ENCODE peak calls at places on chromosomes 1 and 21, in seven cellular contexts. V, C, Y, P, I, Z and M are unnamed samples.

GRCh38 chr1:107153033-107153432 is 12.2 kb downstream of the NTNG1 start:
- DNase-seq in V (peak; percentile 44), C (no peak), Y (no peak), P (peak; percentile 16), I (no peak), Z (no peak), M (no peak)

GRCh38 chr21:46324390-46325072 is 575 bp downstream of the PCNT start:
- DNase-seq in V (peak; percentile 87), C (peak; percentile 70), Y (peak; percentile 87), P (peak; percentile 85), I (peak; percentile 90), Z (peak; percentile 75), M (peak; percentile 89)

GRCh38 chr1:21669033-21669286 is 197 bp downstream of the RAP1GAP start:
- DNase-seq in V (no peak), C (no peak), Y (no peak), P (no peak), I (no peak), Z (no peak), M (no peak)

GRCh38 chr1:237864338-237865244 is 26.1 kb downstream of the ZP4 start:
- DNase-seq in V (peak; percentile 70), C (no peak), Y (peak; percentile 81), P (peak; percentile 75), I (peak; percentile 92), Z (peak; percentile 46), M (peak; percentile 57)

GRCh38 chr1:178918955-178919354 is 48.1 kb upstream of the ANGPTL1 start:
- DNase-seq in V (no peak), C (no peak), Y (no peak), P (no peak), I (no peak), Z (no peak), M (no peak)

GRCh38 chr1:119220980-119221379 is 80.5 kb upstream of the WARS2 start:
- DNase-seq in V (no peak), C (peak; percentile 51), Y (no peak), P (no peak), I (no peak), Z (no peak), M (no peak)

GRCh38 chr1:92804721-92805169 is 19.8 kb upstream of the EVI5 start:
- DNase-seq in V (peak; percentile 98), C (peak; percentile 99), Y (peak; percentile 60), P (peak; percentile 97), I (no peak), Z (peak; percentile 98), M (no peak)

GRCh38 chr1:2435746-2436355 is 23.5 kb upstream of the PEX10 start:
- DNase-seq in V (no peak), C (no peak), Y (no peak), P (no peak), I (no peak), Z (no peak), M (no peak)

GRCh38 chr1:239572183-239572582 is 185.8 kb downstream of the CHRM3 start:
- DNase-seq in V (no peak), C (no peak), Y (no peak), P (no peak), I (no peak), Z (no peak), M (no peak)

GRCh38 chr1:65011983-65012382 is 45.6 kb upstream of the JAK1 start:
- DNase-seq in V (no peak), C (no peak), Y (no peak), P (no peak), I (no peak), Z (no peak), M (no peak)

GRCh38 chr1:65014321-65014720 is 48.0 kb upstream of the JAK1 start:
- DNase-seq in V (no peak), C (no peak), Y (no peak), P (no peak), I (no peak), Z (no peak), M (no peak)

GRCh38 chr1:65009176-65009575 is 42.8 kb upstream of the JAK1 start:
- DNase-seq in V (no peak), C (no peak), Y (no peak), P (no peak), I (no peak), Z (no peak), M (no peak)

GRCh38 chr1:65006806-65007205 is 40.5 kb upstream of the JAK1 start:
- DNase-seq in V (no peak), C (no peak), Y (no peak), P (peak; percentile 88), I (no peak), Z (no peak), M (no peak)

GRCh38 chr1:65009724-65010420 is 43.5 kb upstream of the JAK1 start:
- DNase-seq in V (no peak), C (no peak), Y (no peak), P (no peak), I (no peak), Z (no peak), M (no peak)
- H3K18ac ChIP-seq in V (no peak overlapping the region), C (no peak overlapping the region), Y (no peak overlapping the region), P (no peak overlapping the region), I (no peak overlapping the region), Z (no peak overlapping the region), M (no peak overlapping the region)

GRCh38 chr21:16708431-16708830 is 804.4 kb upstream of the CXADR start:
- DNase-seq in V (no peak), C (peak; percentile 29), Y (no peak), P (no peak), I (no peak), Z (no peak), M (no peak)

GRCh38 chr21:16713331-16714114 is 799.3 kb upstream of the CXADR start:
- DNase-seq in V (no peak), C (peak; percentile 13), Y (no peak), P (no peak), I (no peak), Z (no peak), M (no peak)

GRCh38 chr21:16707274-16707673 is 805.6 kb upstream of the CXADR start:
- DNase-seq in V (no peak), C (no peak), Y (no peak), P (no peak), I (no peak), Z (no peak), M (no peak)

GRCh38 chr21:16709866-16710550 is 802.8 kb upstream of the CXADR start:
- DNase-seq in V (peak; percentile 15), C (peak; percentile 77), Y (no peak), P (no peak), I (no peak), Z (no peak), M (no peak)
- H2BK120ac ChIP-seq in V (no peak overlapping the region), C (no peak overlapping the region), Y (no peak overlapping the region), P (no peak overlapping the region), I (no peak overlapping the region), Z (no peak overlapping the region), M (no peak overlapping the region)

GRCh38 chr1:230427477-230427876 is 1.3 kb upstream of the PGBD5 start:
- DNase-seq in V (no peak), C (no peak), Y (no peak), P (no peak), I (no peak), Z (no peak), M (no peak)

GRCh38 chr1:230427981-230428380 is 1.8 kb upstream of the PGBD5 start:
- DNase-seq in V (peak; percentile 66), C (no peak), Y (peak; percentile 72), P (no peak), I (no peak), Z (no peak), M (no peak)

GRCh38 chr1:230424440-230425251 is 1.5 kb downstream of the PGBD5 start:
- DNase-seq in V (peak; percentile 49), C (no peak), Y (peak; percentile 48), P (peak; percentile 45), I (peak; percentile 63), Z (no peak), M (no peak)

GRCh38 chr1:230425252-230426061 is 675 bp downstream of the PGBD5 start:
- DNase-seq in V (no peak), C (no peak), Y (no peak), P (no peak), I (peak; percentile 60), Z (peak; percentile 2), M (no peak)

DNA sequence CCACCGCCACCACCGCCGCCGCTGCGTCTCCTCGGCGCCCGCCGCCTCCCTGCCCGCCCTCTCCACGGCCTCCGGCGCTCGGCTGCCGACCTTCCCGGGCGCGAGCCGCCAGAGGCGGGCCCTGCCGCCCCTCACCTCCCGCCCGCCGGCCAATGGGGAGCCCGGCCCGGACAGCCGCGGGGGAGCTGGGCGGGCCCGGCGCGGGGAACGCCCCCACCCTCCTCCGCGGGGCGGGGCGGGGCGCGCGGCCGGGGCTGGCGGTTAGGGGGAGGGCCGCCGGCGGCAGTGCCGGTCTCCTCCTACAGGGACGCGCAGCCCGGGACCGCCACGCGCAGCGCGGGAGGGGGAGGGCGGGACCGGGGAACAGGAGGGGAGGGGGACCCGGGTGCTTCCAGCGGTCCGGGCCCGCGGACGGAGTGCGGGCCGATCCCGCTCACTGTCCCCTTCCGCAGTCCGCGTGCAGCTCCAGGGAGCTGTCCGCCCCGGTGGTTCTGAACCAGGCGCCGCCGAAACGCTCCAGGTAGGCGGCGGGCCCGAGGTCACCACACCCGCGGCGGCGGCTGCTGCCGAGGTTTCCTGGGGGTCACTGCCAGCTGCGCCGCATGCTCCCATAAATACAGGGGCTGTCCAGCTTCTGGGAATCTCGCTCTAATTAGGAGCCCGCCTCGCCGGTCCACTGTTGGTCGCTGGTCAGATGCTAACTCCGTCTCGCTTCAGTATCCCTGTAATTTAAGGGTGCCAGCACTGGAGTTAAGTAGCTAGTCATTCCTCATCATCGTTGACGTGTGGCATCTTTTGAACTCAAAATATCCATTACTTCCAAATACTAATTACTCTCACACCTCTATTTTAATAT is at the start of gene PGBD5:
- DNase-seq in V (peak; percentile 87), C (peak; percentile 46), Y (peak; percentile 88), P (peak; percentile 86), I (peak; percentile 97), Z (peak; percentile 62), M (peak; percentile 91)
- H4K8ac ChIP-seq in V (no peak within 1 kb of the TSS), C (no peak within 1 kb of the TSS), Y (no peak within 1 kb of the TSS), P (no peak within 1 kb of the TSS), I (no peak within 1 kb of the TSS), Z (no peak within 1 kb of the TSS), M (no peak within 1 kb of the TSS)

GRCh38 chr1:29033829-29034466 is 89.8 kb downstream of the TMEM200B start:
- DNase-seq in V (peak; percentile 44), C (peak; percentile 56), Y (no peak), P (peak; percentile 76), I (no peak), Z (peak; percentile 59), M (peak; percentile 12)

GRCh38 chr1:29032839-29033238 is 90.9 kb downstream of the TMEM200B start:
- DNase-seq in V (peak; percentile 34), C (no peak), Y (no peak), P (no peak), I (no peak), Z (no peak), M (no peak)

DNA sequence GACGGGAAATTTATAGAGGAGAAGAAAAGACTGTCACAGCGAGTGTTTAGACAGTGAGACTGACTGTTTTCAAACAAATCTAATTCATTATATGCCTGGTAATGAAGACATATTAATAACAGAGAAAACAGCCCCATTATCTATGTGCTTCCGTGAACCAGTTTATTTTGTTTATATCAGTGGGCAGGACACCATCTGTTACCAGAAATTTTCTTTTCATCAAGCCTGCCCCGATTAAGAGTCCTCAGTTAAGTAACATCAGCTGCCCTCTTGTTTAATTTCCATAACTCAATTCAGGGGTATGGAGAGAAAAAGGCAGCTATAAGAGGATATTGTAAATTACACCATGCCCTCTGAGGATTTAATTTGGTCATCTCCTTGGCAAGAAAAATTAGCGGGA is 94.1 kb downstream of the TMEM200B start:
- DNase-seq in V (no peak), C (no peak), Y (no peak), P (no peak), I (no peak), Z (no peak), M (no peak)
- H3K18ac ChIP-seq in V (no peak overlapping the region), C (no peak overlapping the region), Y (no peak overlapping the region), P (no peak overlapping the region), I (no peak overlapping the region), Z (no peak overlapping the region), M (no peak overlapping the region)

GRCh38 chr21:41110664-41111063 is 57.3 kb upstream of the BACE2 start:
- DNase-seq in V (no peak), C (no peak), Y (no peak), P (no peak), I (no peak), Z (no peak), M (no peak)
- H2BK120ac ChIP-seq in V (no peak overlapping the region), C (no peak overlapping the region), Y (no peak overlapping the region), P (no peak overlapping the region), I (no peak overlapping the region), Z (no peak overlapping the region), M (no peak overlapping the region)